ENCODE peak calls at places on chromosomes 4 and X, in nine cellular contexts. N is neural progenitor cell; S is fibroblast of lung; M is lung; K is Panc1; L is IMR-90; V is colonic mucosa; F is CD8-positive, alpha-beta T cell; P is neural crest cell. W is an unnamed sample.
A peak's percentile ranks its signal among the peaks of the same experiment; 100 is the strongest.

GRCh38 chrX:129741880-129742758 is 3.3 kb downstream of the XPNPEP2 start:
- DNase-seq in F (no peak), P (peak; percentile 29), S (no peak), M (no peak), K (no peak), V (no peak), L (no peak), N (peak; percentile 88), W (peak; percentile 37)

GRCh38 chrX:23386726-23387125 is 52.1 kb downstream of the PTCHD1 start:
- DNase-seq in N (no peak), F (no peak), V (no peak), L (no peak), S (no peak), P (no peak), M (no peak), K (no peak), W (no peak)

GRCh38 chr4:147794787-147795413 is 63.0 kb downstream of the ARHGAP10 start:
- DNase-seq in L (no peak), P (no peak), M (no peak), K (no peak), V (no peak), F (no peak), S (no peak), N (no peak), W (no peak)

GRCh38 chr4:152563209-152563608 is 27.3 kb upstream of the FBXW7 start:
- DNase-seq in L (no peak), P (no peak), N (no peak), K (no peak), V (no peak), M (no peak), S (no peak), F (no peak), W (no peak)

GRCh38 chr4:86043755-86044592 is 315.9 kb downstream of the MAPK10 start:
- DNase-seq in M (no peak), P (peak; percentile 34), V (peak; percentile 36), K (no peak), S (peak; percentile 68), L (peak; percentile 55), N (peak; percentile 51), F (no peak), W (peak; percentile 44)

GRCh38 chrX:139759637-139760036 is 51.7 kb upstream of the MCF2 start:
- DNase-seq in M (no peak), S (peak; percentile 44), F (no peak), P (no peak), K (peak; percentile 17), N (peak; percentile 24), L (peak; percentile 42), V (no peak), W (peak; percentile 12)

GRCh38 chrX:49040376-49040955 is 2.7 kb downstream of the TFE3 start:
- DNase-seq in K (no peak), F (no peak), L (peak; percentile 25), N (no peak), V (no peak), M (no peak), P (no peak), S (peak; percentile 23), W (no peak)

GRCh38 chr4:125387770-125388169 is 73.0 kb downstream of the FAT4 start:
- DNase-seq in K (no peak), M (no peak), P (no peak), F (no peak), V (no peak), L (no peak), N (no peak), S (no peak), W (no peak)

GRCh38 chr4:721261-722171 is 15.9 kb downstream of the PCGF3 start:
- DNase-seq in P (no peak), S (peak; percentile 33), F (no peak), L (no peak), N (no peak), M (no peak), V (peak; percentile 67), K (no peak), W (no peak)

GRCh38 chr4:22607382-22607781 is 85.4 kb upstream of the GBA3 start:
- DNase-seq in L (peak; percentile 31), K (no peak), S (peak; percentile 51), F (peak; percentile 13), V (peak; percentile 48), N (peak; percentile 32), M (peak; percentile 46), P (no peak), W (peak; percentile 35)

GRCh38 chrX:85089321-85089840 is 85.7 kb downstream of the APOOL start:
- DNase-seq in N (no peak), M (no peak), P (no peak), V (no peak), S (no peak), K (no peak), L (no peak), F (no peak), W (no peak)

GRCh38 chrX:115547448-115547847 is 13.5 kb upstream of the PLS3 start:
- DNase-seq in N (peak; percentile 16), V (no peak), L (no peak), K (no peak), P (no peak), S (no peak), F (no peak), M (no peak), W (no peak)

GRCh38 chr4:89572224-89572858 is 264.6 kb downstream of the SNCA start:
- DNase-seq in P (no peak), K (no peak), N (peak; percentile 7), V (no peak), L (no peak), S (no peak), F (no peak), M (no peak), W (no peak)

GRCh38 chrX:13689519-13690211 is 737 bp downstream of the RAB9A start:
- DNase-seq in L (peak; percentile 40), N (peak; percentile 33), V (no peak), S (peak; percentile 51), M (no peak), K (no peak), F (no peak), P (no peak), W (no peak)

GRCh38 chr4:119212964-119213606 is 572 bp downstream of the USP53 start:
- DNase-seq in F (peak; percentile 38), M (peak; percentile 88), L (peak; percentile 94), V (peak; percentile 83), S (peak; percentile 93), N (peak; percentile 94), K (peak; percentile 69), P (peak; percentile 76), W (peak; percentile 78)

GRCh38 chrX:47562615-47563243 is 1.7 kb downstream of the ARAF start:
- DNase-seq in V (no peak), S (no peak), L (no peak), M (no peak), K (no peak), N (peak; percentile 37), P (peak; percentile 19), F (no peak), W (peak; percentile 28)
- TF ChIP-seq CTCF in V (peak; percentile 14), S (peak; percentile 43), L (peak; percentile 53), M (no peak), K (peak; percentile 65), N (peak; percentile 53), P (peak; percentile 49), F (no peak), W (peak; percentile 39)

DNA sequence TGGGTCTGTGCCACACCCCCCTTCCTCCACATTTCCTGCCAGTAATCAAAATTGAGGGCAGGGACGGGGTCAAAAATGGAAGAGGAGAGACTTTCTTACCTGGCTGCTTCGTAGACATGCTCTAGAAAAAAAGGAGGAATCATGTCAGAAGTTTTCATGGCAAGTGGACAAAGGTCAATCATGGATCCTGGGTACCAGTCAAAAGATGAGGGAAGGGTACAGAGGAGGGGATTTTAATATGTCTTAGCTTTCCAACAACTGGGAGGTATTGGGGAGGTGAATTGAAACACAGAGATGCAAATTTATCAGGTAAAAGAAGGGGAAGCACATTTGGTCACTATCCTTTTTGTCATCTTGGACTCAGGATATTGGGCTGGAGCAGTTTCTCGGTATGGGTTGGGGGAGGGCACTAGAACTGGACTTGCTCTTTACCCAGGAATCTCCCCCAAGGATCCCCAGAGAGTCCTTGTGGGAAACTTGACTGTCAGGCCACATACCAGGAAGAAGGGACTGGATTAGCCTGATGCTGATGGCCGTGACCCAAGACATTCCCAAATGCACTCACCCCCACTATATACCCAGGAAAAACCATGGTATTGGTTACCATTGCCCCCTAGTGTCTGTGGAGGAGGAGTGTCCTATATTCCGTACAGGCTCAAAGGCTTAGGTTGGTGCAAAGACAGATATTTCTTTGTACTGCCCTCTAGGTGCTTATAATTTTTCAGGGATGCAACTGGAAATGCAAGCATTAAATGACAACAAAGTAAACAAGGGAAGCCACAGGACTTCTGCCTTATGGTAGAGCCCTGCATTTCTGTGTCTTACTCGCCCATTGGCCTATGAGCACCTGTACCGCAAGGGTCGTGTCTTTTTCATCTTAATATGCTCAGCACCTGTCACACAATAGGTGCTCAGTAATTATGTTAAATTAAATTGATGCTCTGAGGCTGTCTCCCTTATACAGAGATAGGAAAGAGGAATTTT is 16.8 kb downstream of the VSIG4 start:
- DNase-seq in N (peak; percentile 15), V (no peak), S (no peak), M (no peak), P (no peak), K (no peak), L (no peak), F (no peak), W (peak; percentile 3)
- TF ChIP-seq CTCF in N (peak; percentile 38), V (no peak), S (no peak), M (no peak), P (no peak), K (no peak), L (peak; percentile 12), F (no peak), W (no peak)

GRCh38 chr4:6190486-6190885 is 9.9 kb downstream of the JAKMIP1 start:
- DNase-seq in N (no peak), K (no peak), L (no peak), M (no peak), F (no peak), S (no peak), P (no peak), V (no peak), W (no peak)

GRCh38 chr4:6193399-6193798 is 7.0 kb downstream of the JAKMIP1 start:
- DNase-seq in P (no peak), M (no peak), F (no peak), K (no peak), N (no peak), V (no peak), S (no peak), L (no peak), W (no peak)

GRCh38 chr4:6191448-6192130 is 8.8 kb downstream of the JAKMIP1 start:
- DNase-seq in K (no peak), P (no peak), L (no peak), F (no peak), M (no peak), S (no peak), V (no peak), N (peak; percentile 17), W (no peak)

GRCh38 chr4:6194458-6195195 is 5.7 kb downstream of the JAKMIP1 start:
- DNase-seq in F (no peak), N (no peak), S (no peak), V (no peak), M (no peak), K (no peak), P (no peak), L (no peak), W (no peak)

GRCh38 chr4:6192245-6192644 is 8.1 kb downstream of the JAKMIP1 start:
- DNase-seq in S (no peak), V (no peak), F (no peak), N (no peak), K (no peak), P (no peak), M (no peak), L (no peak), W (no peak)
- TF ChIP-seq CTCF in S (no peak), V (no peak), F (no peak), N (no peak), K (no peak), P (no peak), M (no peak), L (no peak), W (no peak)

GRCh38 chrX:46573331-46573895 is at the start of gene CHST7:
- DNase-seq in N (peak; percentile 88), S (peak; percentile 67), K (no peak), M (peak; percentile 36), F (peak; percentile 22), P (peak; percentile 42), V (peak; percentile 56), L (peak; percentile 52), W (peak; percentile 66)
- TF ChIP-seq CTCF in N (peak; percentile 42), S (peak; percentile 46), K (peak; percentile 79), M (no peak), F (no peak), P (peak; percentile 15), V (no peak), L (peak; percentile 39), W (no peak)

W was measured in endothelial cell.